ENCODE peak calls at places on chromosomes 4 and X, in eight cellular contexts. Z is nephron progenitor cell; C is retina; T is choroid plexus epithelial cell; S is OCI-LY7; V is CD4-positive, CD25-positive, alpha-beta regulatory T cell; J is progenitor cell of endocrine pancreas; E is CD8-positive, alpha-beta T cell. N is an unnamed sample.

GRCh38 chr4:187602339-187603092 is 393.1 kb upstream of the ZFP42 start:
- DNase-seq in Z (no peak), C (no peak), T (peak; percentile 27), S (no peak), V (no peak), J (no peak), E (no peak), N (no peak)

GRCh38 chr4:185344743-185345538 is 50.8 kb downstream of the LRP2BP start:
- DNase-seq in Z (no peak), C (no peak), T (peak; percentile 36), S (peak; percentile 51), V (no peak), J (no peak), E (no peak), N (no peak)

GRCh38 chr4:152936446-152937279 is 540 bp downstream of the FHDC1 start:
- DNase-seq in Z (peak; percentile 59), C (peak; percentile 77), T (peak; percentile 13), S (no peak), V (no peak), J (peak; percentile 41), E (no peak), N (no peak)

GRCh38 chr4:80492761-80493160 is 157.2 kb downstream of the CFAP299 start:
- DNase-seq in Z (no peak), C (no peak), T (no peak), S (peak; percentile 27), V (peak; percentile 28), J (no peak), E (peak; percentile 40), N (no peak)

GRCh38 chr4:12933760-12934221 is 550.3 kb downstream of the RAB28 start:
- DNase-seq in Z (no peak), C (no peak), T (no peak), S (no peak), V (no peak), J (no peak), E (no peak), N (no peak)

GRCh38 chr4:16524911-16525574 is 298.8 kb upstream of the TAPT1 start:
- DNase-seq in Z (no peak), C (no peak), T (peak; percentile 45), S (no peak), V (no peak), J (no peak), E (no peak), N (no peak)

GRCh38 chr4:161714022-161714751 is 449.6 kb downstream of the FSTL5 start:
- DNase-seq in Z (no peak), C (peak; percentile 10), T (peak; percentile 89), S (no peak), V (no peak), J (no peak), E (no peak), N (no peak)

GRCh38 chr4:183807420-183808101 is 97.5 kb upstream of the STOX2 start:
- DNase-seq in Z (no peak), C (no peak), T (no peak), S (no peak), V (no peak), J (no peak), E (no peak), N (peak; percentile 45)

GRCh38 chrX:111116666-111117065 is 20.7 kb downstream of the PAK3 start:
- DNase-seq in Z (no peak), C (no peak), T (no peak), S (no peak), V (no peak), J (no peak), E (no peak), N (no peak)

GRCh38 chr4:147014946-147015345 is 69.3 kb upstream of the TTC29 start:
- DNase-seq in Z (no peak), C (no peak), T (no peak), S (no peak), V (no peak), J (no peak), E (no peak), N (no peak)

N was measured in ovary.